ENCODE peak calls at places on chromosomes 5 and 9, in four cellular contexts. W, L, K and I are unnamed samples.
A peak's percentile ranks its signal among the peaks of the same experiment; 100 is the strongest.

GRCh38 chr9:87464110-87464991 is 33.3 kb upstream of the DAPK1 start:
- DNase-seq in W (no peak), L (no peak), K (no peak), I (no peak)

GRCh38 chr5:38069360-38069759 is 189.0 kb upstream of the EGFLAM start:
- DNase-seq in W (no peak), L (peak; percentile 75), K (no peak), I (no peak)

GRCh38 chr5:95471922-95472321 is 80.8 kb downstream of the FAM81B start:
- DNase-seq in W (no peak), L (no peak), K (no peak), I (no peak)

GRCh38 chr5:88841212-88841611 is 41.8 kb downstream of the MEF2C start:
- DNase-seq in W (no peak), L (no peak), K (no peak), I (no peak)

GRCh38 chr5:171207256-171207866 is 101.7 kb upstream of the TLX3 start:
- DNase-seq in W (peak; percentile 15), L (peak; percentile 27), K (peak; percentile 30), I (no peak)

GRCh38 chr5:36366883-36367282 is 65.2 kb upstream of the RANBP3L start:
- DNase-seq in W (no peak), L (no peak), K (no peak), I (no peak)

GRCh38 chr5:84242286-84242685 is 142.4 kb downstream of the EDIL3 start:
- DNase-seq in W (no peak), L (no peak), K (no peak), I (no peak)

GRCh38 chr5:143338658-143339366 is 64.7 kb downstream of the NR3C1 start:
- DNase-seq in W (no peak), L (no peak), K (no peak), I (no peak)

GRCh38 chr5:110590187-110590586 is 136.3 kb downstream of the TMEM232 start:
- DNase-seq in W (no peak), L (peak; percentile 14), K (no peak), I (no peak)

DNA sequence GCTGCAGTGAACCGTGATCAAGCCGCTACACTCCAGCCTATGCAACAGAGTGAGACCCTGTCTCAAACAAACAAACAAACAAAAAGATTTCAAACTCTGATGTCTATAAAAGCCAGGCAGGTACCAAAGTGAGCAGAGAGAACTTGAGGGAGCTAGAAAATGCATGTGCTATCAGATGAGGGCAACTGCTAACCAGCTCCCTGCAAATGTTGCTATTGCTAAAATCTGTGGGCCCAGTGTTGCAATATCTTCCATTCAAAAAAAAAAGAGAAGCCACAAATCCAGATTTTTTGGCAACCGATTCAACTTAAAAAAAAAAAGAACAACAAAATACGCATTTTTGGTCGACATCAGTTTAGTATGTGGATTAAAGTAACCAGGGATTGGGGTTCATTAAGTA is 5.5 kb downstream of the UBE2D2 start:
- DNase-seq in W (no peak), L (no peak), K (no peak), I (no peak)
- TF ChIP-seq FOXJ3 in W (no peak), L (no peak), K (no peak), I (no peak)

GRCh38 chr5:141192110-141192725 is at the start of gene PCDHB10:
- DNase-seq in W (peak; percentile 53), L (peak; percentile 9), K (peak; percentile 42), I (peak; percentile 89)
- TF ChIP-seq FOXJ3 in W (no peak), L (no peak), K (no peak), I (no peak)

DNA sequence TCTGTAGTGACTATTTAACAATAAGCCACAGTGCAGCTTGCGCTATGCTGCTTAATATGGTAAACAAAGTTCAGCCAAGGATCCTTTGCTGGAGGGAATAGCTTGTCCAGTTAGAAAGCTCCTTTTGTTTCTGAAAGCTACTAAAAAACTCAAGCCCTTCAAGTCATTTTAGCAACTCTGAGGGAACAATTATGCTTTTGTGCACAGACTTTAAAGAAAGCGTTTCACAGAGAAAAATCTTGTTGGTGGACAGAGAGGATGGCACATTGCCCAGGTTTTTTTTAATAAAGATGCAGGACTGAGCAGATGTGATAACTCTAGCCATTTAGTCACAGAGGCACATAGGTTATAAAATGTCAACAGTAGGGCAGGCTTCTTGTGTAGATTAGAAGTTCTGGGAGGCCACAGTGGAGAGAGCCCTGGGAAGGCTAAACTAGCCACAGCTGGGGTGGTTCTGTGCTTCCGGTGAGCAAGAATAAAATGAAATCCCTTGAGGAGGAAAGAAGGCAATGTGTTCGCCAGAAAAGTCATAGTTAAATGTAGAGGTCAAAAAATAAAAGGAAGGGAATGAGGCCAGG is 63.4 kb downstream of the ALDH7A1 start:
- DNase-seq in W (peak; percentile 16), L (peak; percentile 10), K (peak; percentile 81), I (no peak)
- TF ChIP-seq FOXJ3 in W (no peak), L (no peak), K (no peak), I (no peak)

GRCh38 chr5:137836997-137837396 is 30.7 kb upstream of the MYOT start:
- DNase-seq in W (no peak), L (no peak), K (no peak), I (no peak)
- TF ChIP-seq FOXJ3 in W (no peak), L (no peak), K (no peak), I (no peak)

DNA sequence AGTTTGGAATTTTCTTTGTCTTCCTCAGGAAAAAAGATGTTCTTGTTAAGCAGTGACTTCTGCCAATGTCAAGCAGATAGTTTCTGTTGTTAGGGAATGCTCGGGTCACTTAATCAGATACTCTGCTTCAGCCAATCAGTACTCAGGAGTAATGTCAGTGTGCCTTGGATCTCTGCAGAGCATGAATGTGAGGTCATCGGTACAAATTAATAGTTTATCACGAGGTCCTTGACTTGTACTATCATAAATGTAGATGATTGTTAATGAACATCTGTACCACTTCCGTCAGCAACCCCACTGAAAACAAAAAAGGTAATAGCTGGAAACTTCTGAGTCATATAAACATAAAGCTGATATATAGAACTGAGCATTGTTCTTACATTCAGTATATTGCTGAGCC is 73.6 kb downstream of the FBXL7 start:
- DNase-seq in W (no peak), L (no peak), K (no peak), I (no peak)
- TF ChIP-seq FOXJ3 in W (no peak), L (no peak), K (no peak), I (no peak)

DNA sequence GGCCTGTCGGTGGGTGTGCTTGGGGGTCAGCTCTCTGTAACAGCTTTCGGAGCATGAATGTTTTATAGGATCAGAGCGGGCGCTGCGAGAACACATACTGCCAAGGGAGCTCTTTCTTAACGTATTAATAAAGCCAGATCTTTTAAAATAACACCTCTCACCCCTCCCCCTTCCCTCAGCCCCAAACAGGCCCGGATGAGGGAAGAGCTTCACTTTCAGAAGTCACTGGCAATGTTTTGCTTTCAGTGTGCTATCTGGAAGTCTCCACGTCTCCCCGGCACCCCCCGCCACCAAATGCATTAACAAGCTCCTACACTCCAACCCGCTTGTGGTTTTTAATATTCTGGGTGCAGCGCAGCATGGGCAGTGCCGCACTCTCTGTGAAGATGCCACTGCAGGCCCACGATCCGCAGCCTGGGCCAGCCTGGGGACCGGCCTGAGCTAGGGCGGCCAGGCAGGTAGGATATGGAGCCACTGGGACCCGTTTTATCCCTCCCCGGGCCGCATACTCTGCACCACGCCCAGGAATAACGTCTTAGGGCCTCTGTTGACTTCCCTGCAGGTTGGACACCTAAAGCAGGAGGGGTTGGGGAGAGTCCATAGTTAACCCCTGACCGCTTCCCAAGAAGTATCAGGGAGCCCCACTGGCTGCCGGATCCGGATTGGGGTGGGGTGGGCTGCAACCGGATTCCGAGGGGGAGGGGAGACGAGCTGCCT is 12.6 kb downstream of the NR2F1 start:
- DNase-seq in W (no peak), L (no peak), K (no peak), I (no peak)
- TF ChIP-seq FOXJ3 in W (no peak), L (no peak), K (no peak), I (no peak)

GRCh38 chr5:150438873-150439546 is 10.5 kb downstream of the RPS14 start:
- DNase-seq in W (peak; percentile 75), L (peak; percentile 51), K (peak; percentile 59), I (peak; percentile 75)
- TF ChIP-seq FOXJ3 in W (no peak), L (no peak), K (no peak), I (no peak)

GRCh38 chr9:82385633-82386032 is 397.1 kb downstream of the SPATA31D1 start:
- DNase-seq in W (no peak), L (no peak), K (no peak), I (no peak)

DNA sequence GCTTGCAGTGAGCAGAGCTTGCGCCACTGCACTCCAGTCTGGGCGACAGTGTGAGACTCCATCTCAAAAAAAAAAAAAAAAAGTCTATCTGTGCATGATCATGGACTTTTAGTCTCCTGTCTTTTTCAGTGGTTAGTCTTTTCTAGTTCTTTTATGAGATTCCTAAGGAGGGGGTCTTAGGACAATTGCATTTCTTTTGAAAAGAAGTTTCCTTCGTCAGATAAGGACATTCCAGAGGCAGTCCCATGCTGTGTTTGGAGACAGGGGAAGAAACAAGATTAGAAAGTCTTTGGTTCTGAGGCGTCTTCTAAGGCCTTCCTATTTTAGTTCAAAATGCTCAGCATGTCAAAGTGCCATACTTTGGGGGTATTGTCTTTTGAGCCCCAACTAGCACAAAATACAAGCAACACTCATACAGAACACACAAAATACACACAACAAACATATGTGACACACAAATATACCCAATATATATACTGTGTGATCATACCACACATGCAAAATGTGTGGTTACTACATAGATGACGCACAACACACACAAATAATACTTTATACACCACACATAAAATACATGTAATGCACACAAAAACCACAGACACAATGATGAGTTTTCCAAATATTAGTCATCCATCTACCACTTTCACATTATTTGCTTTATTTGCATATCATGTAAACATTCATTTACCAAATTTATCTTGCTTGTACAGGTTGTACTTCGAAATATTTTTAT is 394.5 kb downstream of the SPATA31D1 start:
- DNase-seq in W (no peak), L (no peak), K (no peak), I (no peak)
- TF ChIP-seq FOXJ3 in W (no peak), L (no peak), K (no peak), I (no peak)